ENCODE peak calls at places on chromosomes 7 and 10, in seven cellular contexts. G is mammary epithelial cell, C is PC-3, K is neural progenitor cell, X is GM23338, P is fibroblast of lung, Y is mesendoderm. Z is an unnamed sample.
A peak's percentile ranks its signal among the peaks of the same experiment; 100 is the strongest.

GRCh38 chr7:157474685-157475084 is 137.9 kb downstream of the DNAJB6 start:
- DNase-seq in G (no peak), C (peak; percentile 29), K (peak; percentile 39), X (peak; percentile 70), P (no peak), Y (peak; percentile 67), Z (no peak)

GRCh38 chr10:65377687-65378086 is 1548.1 kb upstream of the LRRTM3 start:
- DNase-seq in G (no peak), C (peak; percentile 39), K (peak; percentile 40), X (peak; percentile 57), P (no peak), Y (peak; percentile 84), Z (no peak)

GRCh38 chr7:123410273-123410928 is 124.0 kb downstream of the IQUB start:
- DNase-seq in G (peak; percentile 77), C (peak; percentile 66), K (no peak), X (no peak), P (peak; percentile 74), Y (peak; percentile 8), Z (peak; percentile 58)

GRCh38 chr10:70115948-70116682 is 16.5 kb downstream of the AIFM2 start:
- DNase-seq in G (peak; percentile 25), C (peak; percentile 86), K (peak; percentile 70), X (peak; percentile 84), P (peak; percentile 24), Y (peak; percentile 76), Z (peak; percentile 68)

GRCh38 chr7:134875867-134876266 is 96.4 kb downstream of the CALD1 start:
- DNase-seq in G (no peak), C (no peak), K (no peak), X (no peak), P (peak; percentile 73), Y (no peak), Z (no peak)

GRCh38 chr7:74542558-74543117 is 88.9 kb downstream of the GTF2IRD1 start:
- DNase-seq in G (peak; percentile 83), C (no peak), K (no peak), X (no peak), P (peak; percentile 44), Y (no peak), Z (no peak)

GRCh38 chr10:124006526-124006925 is 86.9 kb downstream of the CHST15 start:
- DNase-seq in G (no peak), C (no peak), K (no peak), X (no peak), P (no peak), Y (no peak), Z (no peak)

GRCh38 chr10:86962136-86962980 is 4.0 kb downstream of the SNCG start:
- DNase-seq in G (no peak), C (no peak), K (no peak), X (no peak), P (no peak), Y (no peak), Z (no peak)

GRCh38 chr7:121519548-121520521 is 123.7 kb upstream of the FAM3C start:
- DNase-seq in G (no peak), C (no peak), K (no peak), X (no peak), P (no peak), Y (no peak), Z (no peak)

GRCh38 chr7:2632717-2633537 is 1.1 kb downstream of the TTYH3 start:
- DNase-seq in G (peak; percentile 58), C (peak; percentile 36), K (peak; percentile 57), X (no peak), P (peak; percentile 49), Y (peak; percentile 75), Z (peak; percentile 86)

GRCh38 chr10:11581213-11581612 is 30.2 kb downstream of the USP6NL start:
- DNase-seq in G (no peak), C (no peak), K (no peak), X (no peak), P (no peak), Y (no peak), Z (no peak)

GRCh38 chr7:139334399-139335150 is 6.6 kb upstream of the FMC1 start:
- DNase-seq in G (no peak), C (no peak), K (no peak), X (no peak), P (no peak), Y (no peak), Z (no peak)

GRCh38 chr10:104117839-104118323 is 4.1 kb upstream of the SFR1 start:
- DNase-seq in G (peak; percentile 98), C (peak; percentile 94), K (no peak), X (no peak), P (peak; percentile 14), Y (no peak), Z (peak; percentile 14)

GRCh38 chr7:36962367-36962766 is 238.1 kb upstream of the AOAH start:
- DNase-seq in G (peak; percentile 58), C (no peak), K (no peak), X (peak; percentile 19), P (no peak), Y (peak; percentile 85), Z (no peak)

GRCh38 chr7:116231543-116232401 is 21.4 kb downstream of the TES start:
- DNase-seq in G (no peak), C (peak; percentile 78), K (no peak), X (no peak), P (peak; percentile 81), Y (peak; percentile 72), Z (peak; percentile 52)

GRCh38 chr10:68334672-68335467 is 2.1 kb upstream of the PBLD start:
- DNase-seq in G (no peak), C (no peak), K (no peak), X (no peak), P (no peak), Y (no peak), Z (no peak)

GRCh38 chr10:68340358-68341080 is 7.8 kb upstream of the PBLD start:
- DNase-seq in G (no peak), C (no peak), K (no peak), X (no peak), P (no peak), Y (no peak), Z (no peak)

GRCh38 chr10:68333452-68333851 is 724 bp upstream of the PBLD start:
- DNase-seq in G (no peak), C (no peak), K (no peak), X (no peak), P (no peak), Y (no peak), Z (no peak)

GRCh38 chr10:68333905-68334431 is 1.2 kb upstream of the PBLD start:
- DNase-seq in G (no peak), C (no peak), K (no peak), X (no peak), P (no peak), Y (no peak), Z (no peak)

DNA sequence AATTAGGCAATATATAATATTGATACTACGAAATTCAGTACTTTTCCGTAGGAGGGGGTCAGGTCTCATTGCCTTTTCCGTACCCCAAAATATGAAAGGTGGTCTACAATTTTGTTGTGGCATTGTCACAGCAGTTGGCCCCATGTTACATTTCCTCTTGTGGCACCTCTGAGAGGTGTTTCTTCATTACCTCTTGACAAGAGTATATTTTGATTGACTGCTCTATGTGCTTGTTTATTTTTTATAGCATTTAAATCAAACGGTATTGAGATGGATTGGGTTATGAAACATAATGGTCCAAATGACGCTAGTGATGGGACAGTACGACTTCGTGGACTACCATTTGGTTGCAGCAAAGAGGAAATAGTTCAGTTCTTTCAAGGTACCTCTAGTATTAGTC is 4.2 kb upstream of the PBLD start:
- DNase-seq in G (no peak), C (no peak), K (no peak), X (no peak), P (no peak), Y (no peak), Z (no peak)
- H3K4me2 ChIP-seq in G (peak overlapping the region; percentile 97), C (peak overlapping the region; percentile 81), K (peak overlapping the region; percentile 88), X (peak overlapping the region; percentile 80), P (peak overlapping the region; percentile 91), Y (no peak overlapping the region), Z (peak overlapping the region; percentile 84)

GRCh38 chr7:128106840-128107239 is 75.6 kb upstream of the LRRC4 start:
- DNase-seq in G (no peak), C (no peak), K (no peak), X (no peak), P (no peak), Y (no peak), Z (no peak)

GRCh38 chr7:128103498-128104108 is 72.4 kb upstream of the LRRC4 start:
- DNase-seq in G (no peak), C (no peak), K (no peak), X (peak; percentile 67), P (peak; percentile 38), Y (no peak), Z (no peak)

GRCh38 chr7:128108129-128108528 is 76.9 kb upstream of the LRRC4 start:
- DNase-seq in G (no peak), C (no peak), K (no peak), X (no peak), P (no peak), Y (no peak), Z (no peak)

GRCh38 chr7:128104109-128104742 is 73.0 kb upstream of the LRRC4 start:
- DNase-seq in G (no peak), C (no peak), K (peak; percentile 29), X (peak; percentile 72), P (peak; percentile 18), Y (no peak), Z (no peak)

DNA sequence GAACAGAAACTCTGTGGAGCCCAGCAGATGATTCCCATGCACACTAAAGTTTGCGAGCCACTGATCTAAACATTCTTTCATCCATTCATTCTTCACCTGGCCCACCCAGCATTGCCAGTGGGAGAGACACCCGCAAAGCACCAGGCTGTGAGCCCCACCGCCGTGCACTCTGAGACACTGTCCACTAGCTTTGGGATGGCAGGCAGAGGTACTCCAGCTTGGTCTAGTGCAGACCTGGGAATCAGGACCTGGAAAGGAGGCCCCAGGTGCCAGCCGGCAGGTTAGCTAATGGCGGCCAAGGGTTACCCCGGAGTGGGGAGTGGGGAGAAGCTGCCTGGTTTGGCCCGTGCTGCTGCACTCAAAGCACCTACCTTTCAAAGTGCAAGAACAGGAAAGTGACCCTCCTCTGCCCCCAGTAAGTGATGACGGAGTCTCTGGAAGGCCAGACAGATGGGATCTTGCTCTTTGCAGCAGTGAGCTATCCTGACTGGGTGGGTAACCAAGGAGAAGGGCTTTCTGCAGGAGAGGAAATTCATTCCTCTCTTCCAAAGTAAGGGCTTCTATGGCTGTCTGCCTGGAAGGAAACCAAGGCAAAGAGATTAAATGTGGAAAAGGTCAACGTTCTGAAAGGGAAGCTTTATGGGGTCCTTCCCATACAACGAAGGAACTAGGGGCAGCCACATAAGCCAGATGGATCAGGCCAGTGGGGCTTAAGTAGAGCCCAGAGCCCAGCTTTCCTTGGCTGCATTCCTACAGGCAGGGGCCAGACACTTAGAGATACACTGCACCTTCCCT is 74.2 kb upstream of the LRRC4 start:
- DNase-seq in G (no peak), C (no peak), K (no peak), X (no peak), P (no peak), Y (no peak), Z (no peak)
- H3K4me2 ChIP-seq in G (no peak overlapping the region), C (no peak overlapping the region), K (no peak overlapping the region), X (no peak overlapping the region), P (no peak overlapping the region), Y (no peak overlapping the region), Z (no peak overlapping the region)

GRCh38 chr10:1078668-1079067 is 22.5 kb downstream of the WDR37 start:
- DNase-seq in G (no peak), C (no peak), K (no peak), X (no peak), P (no peak), Y (no peak), Z (no peak)
- H3K4me2 ChIP-seq in G (no peak overlapping the region), C (no peak overlapping the region), K (no peak overlapping the region), X (no peak overlapping the region), P (no peak overlapping the region), Y (no peak overlapping the region), Z (no peak overlapping the region)

DNA sequence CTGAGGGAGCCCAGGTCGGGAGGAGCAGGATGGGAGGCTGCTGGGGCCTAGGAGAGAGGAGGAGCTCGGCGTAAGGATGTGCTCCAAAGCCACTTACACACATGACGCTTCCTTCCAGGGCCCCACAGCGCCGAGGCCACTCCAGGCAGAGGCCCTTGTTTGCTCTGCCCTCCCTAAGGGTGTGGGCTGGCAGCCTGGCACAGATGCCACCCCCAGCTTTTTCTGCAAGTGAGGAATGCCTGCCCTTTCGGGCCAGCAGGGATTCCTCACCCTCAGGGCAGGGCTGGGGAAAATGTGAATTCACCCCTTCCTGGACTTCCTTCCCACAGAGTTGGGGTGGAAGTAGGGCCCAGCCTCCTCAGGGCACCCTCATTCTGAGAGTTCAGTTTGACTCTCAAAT is 5.6 kb upstream of the AQP1 start:
- DNase-seq in G (no peak), C (no peak), K (no peak), X (no peak), P (no peak), Y (no peak), Z (no peak)
- H3K4me2 ChIP-seq in G (no peak overlapping the region), C (no peak overlapping the region), K (no peak overlapping the region), X (no peak overlapping the region), P (no peak overlapping the region), Y (no peak overlapping the region), Z (no peak overlapping the region)

Z was measured in hepatocyte.